ENCODE peak calls at places on chromosomes 3 and 15, in four cellular contexts. D is Daoy; Q is stimulated activated CD4-positive, alpha-beta T cell treated with anti-CD3 and anti-CD28 coated beads, Interleukin-1b, Interleukin-23, amount 100 ng/mL, for 48 hours; L is stimulated activated CD8-positive, alpha-beta memory T cell treated with anti-CD3 and anti-CD28 coated beads, Interleukin-7, amount 100 ng/mL, for 24 hours. R is an unnamed sample.

GRCh38 chr15:99303881-99304280 is 52.6 kb downstream of the LRRC28 start:
- DNase-seq in D (no peak), Q (no peak), L (no peak), R (no peak)

GRCh38 chr15:44545934-44546802 is 9.2 kb downstream of the EIF3J start:
- DNase-seq in Q (peak; percentile 69), L (no peak), D (no peak), R (no peak)

GRCh38 chr3:98733055-98733777 is 29.9 kb upstream of the ST3GAL6 start:
- DNase-seq in Q (no peak), L (no peak), D (peak; percentile 48), R (no peak)

GRCh38 chr3:63960048-63960711 is 48.0 kb upstream of the SCAANT1 start:
- DNase-seq in L (no peak), D (peak; percentile 61), Q (no peak), R (no peak)

GRCh38 chr15:76903251-76903681 is 1.9 kb downstream of the SCAPER start:
- DNase-seq in D (peak; percentile 15), Q (no peak), L (no peak), R (no peak)

GRCh38 chr3:71310595-71311319 is 272.8 kb downstream of the FOXP1 start:
- DNase-seq in L (no peak), D (peak; percentile 42), Q (no peak), R (no peak)

GRCh38 chr15:70411464-70411863 is 313.7 kb upstream of the TLE3 start:
- DNase-seq in Q (no peak), D (no peak), L (no peak), R (no peak)

GRCh38 chr3:9122732-9123364 is 126.6 kb downstream of the SRGAP3 start:
- DNase-seq in D (no peak), L (no peak), Q (no peak), R (no peak)

GRCh38 chr15:69565066-69565465 is 112.4 kb downstream of the RPLP1 start:
- DNase-seq in Q (no peak), L (no peak), D (no peak), R (no peak)

GRCh38 chr3:170033489-170033888 is 4.3 kb upstream of the GPR160 start:
- DNase-seq in D (no peak), L (no peak), Q (peak; percentile 26), R (no peak)

GRCh38 chr15:59189224-59189623 is 17.4 kb upstream of the LDHAL6B start:
- DNase-seq in Q (no peak), L (no peak), D (no peak), R (no peak)

GRCh38 chr15:51172190-51172589 is 77.5 kb upstream of the TNFAIP8L3 start:
- DNase-seq in Q (no peak), D (no peak), L (no peak), R (no peak)

GRCh38 chr3:44805960-44806359 is 44.4 kb downstream of the KIF15 start:
- DNase-seq in L (no peak), Q (no peak), D (no peak), R (no peak)

GRCh38 chr3:141407043-141407442 is 38.7 kb downstream of the ZBTB38 start:
- DNase-seq in D (peak; percentile 60), Q (no peak), L (no peak), R (no peak)

GRCh38 chr15:94066811-94067210 is 164.6 kb upstream of the MCTP2 start:
- DNase-seq in Q (no peak), L (no peak), D (no peak), R (no peak)

GRCh38 chr15:68371851-68372250 is 60.1 kb downstream of the ITGA11 start:
- DNase-seq in Q (no peak), D (no peak), L (no peak), R (no peak)

GRCh38 chr3:170508876-170509275 is 77.0 kb downstream of the SLC7A14 start:
- DNase-seq in L (no peak), Q (no peak), D (no peak), R (no peak)